ENCODE peak calls at places on chromosomes 5 and 9, in nine cellular contexts. C, F, W, G, Y, K, R, M and I are unnamed samples.

GRCh38 chr5:114358329-114358728 is 3.5 kb upstream of the KCNN2 start:
- DNase-seq in C (peak), F (no peak), W (no peak), G (no peak), Y (no peak), K (peak), R (no peak), M (no peak), I (no peak)

GRCh38 chr5:170330568-170331054 is 33.0 kb upstream of the LCP2 start:
- DNase-seq in C (no peak), F (no peak), W (no peak), G (no peak), Y (no peak), K (peak), R (no peak), M (no peak), I (no peak)

GRCh38 chr5:124414973-124415372 is 331.5 kb downstream of the ZNF608 start:
- DNase-seq in C (no peak), F (no peak), W (no peak), G (no peak), Y (no peak), K (no peak), R (no peak), M (no peak), I (no peak)

GRCh38 chr5:54993318-54993717 is 7.9 kb upstream of the ESM1 start:
- DNase-seq in C (peak), F (peak), W (no peak), G (no peak), Y (no peak), K (no peak), R (no peak), M (no peak), I (no peak)

GRCh38 chr5:174323878-174324281 is 278.4 kb downstream of the NSG2 start:
- DNase-seq in C (peak), F (peak), W (no peak), G (peak), Y (peak), K (peak), R (peak), M (no peak), I (peak)

GRCh38 chr9:137150485-137151060 is 11.6 kb downstream of the GRIN1 start:
- DNase-seq in C (no peak), F (no peak), W (no peak), G (no peak), Y (no peak), K (peak), R (peak), M (no peak), I (no peak)

GRCh38 chr5:1521671-1522600 is 1.8 kb downstream of the LPCAT1 start:
- DNase-seq in C (peak), F (peak), W (no peak), G (peak), Y (peak), K (peak), R (peak), M (no peak), I (no peak)

GRCh38 chr5:68406767-68407232 is 191.2 kb downstream of the PIK3R1 start:
- DNase-seq in C (no peak), F (no peak), W (no peak), G (no peak), Y (peak), K (no peak), R (no peak), M (no peak), I (no peak)

GRCh38 chr9:38620483-38621433 is at the start of gene ANKRD18A:
- DNase-seq in C (peak), F (peak), W (peak), G (peak), Y (no peak), K (no peak), R (peak), M (peak), I (peak)

GRCh38 chr9:93958121-93958874 is 3.1 kb upstream of the BARX1 start:
- DNase-seq in C (no peak), F (no peak), W (no peak), G (no peak), Y (no peak), K (no peak), R (peak), M (no peak), I (no peak)

GRCh38 chr9:10538073-10538472 is 74.7 kb downstream of the PTPRD start:
- DNase-seq in C (no peak), F (no peak), W (no peak), G (no peak), Y (no peak), K (no peak), R (no peak), M (no peak), I (no peak)

GRCh38 chr5:131160134-131160533 is 4.9 kb downstream of the HINT1 start:
- DNase-seq in C (no peak), F (no peak), W (no peak), G (no peak), Y (no peak), K (no peak), R (no peak), M (no peak), I (no peak)

GRCh38 chr5:42951847-42952411 is 88.2 kb downstream of the ANXA2R start:
- DNase-seq in C (peak), F (peak), W (no peak), G (peak), Y (no peak), K (peak), R (no peak), M (no peak), I (no peak)

GRCh38 chr5:178241259-178241658 is 8.7 kb upstream of the PHYKPL start:
- DNase-seq in C (no peak), F (no peak), W (no peak), G (no peak), Y (no peak), K (no peak), R (no peak), M (no peak), I (no peak)

GRCh38 chr9:72038408-72038807 is 22.0 kb downstream of the C9orf57 start:
- DNase-seq in C (no peak), F (no peak), W (no peak), G (no peak), Y (no peak), K (no peak), R (no peak), M (no peak), I (no peak)

GRCh38 chr5:21238786-21239185 is 1250.8 kb upstream of the CDH18 start:
- DNase-seq in C (no peak), F (peak), W (no peak), G (no peak), Y (no peak), K (no peak), R (no peak), M (no peak), I (no peak)

GRCh38 chr5:1011226-1011631 is 2.6 kb downstream of the NKD2 start:
- DNase-seq in C (no peak), F (no peak), W (no peak), G (no peak), Y (peak), K (peak), R (peak), M (no peak), I (no peak)

GRCh38 chr9:131951905-131952304 is 127.8 kb downstream of the MED27 start:
- DNase-seq in C (peak), F (peak), W (no peak), G (peak), Y (no peak), K (no peak), R (no peak), M (no peak), I (no peak)

GRCh38 chr9:73237140-73237539 is 85.5 kb downstream of the ANXA1 start:
- DNase-seq in C (no peak), F (no peak), W (no peak), G (no peak), Y (no peak), K (no peak), R (no peak), M (no peak), I (no peak)

GRCh38 chr9:121690316-121690715 is 38.9 kb downstream of the DAB2IP start:
- DNase-seq in C (no peak), F (no peak), W (no peak), G (peak), Y (no peak), K (no peak), R (no peak), M (no peak), I (peak)

GRCh38 chr5:79771387-79771786 is 81.8 kb downstream of the CMYA5 start:
- DNase-seq in C (peak), F (peak), W (no peak), G (peak), Y (no peak), K (no peak), R (no peak), M (no peak), I (no peak)

GRCh38 chr5:151223447-151224264 is at the start of gene CCDC69:
- DNase-seq in C (peak), F (peak), W (no peak), G (peak), Y (peak), K (peak), R (peak), M (no peak), I (peak)

GRCh38 chr9:111598730-111599091 is 736 bp downstream of the PTGR1 start:
- DNase-seq in C (peak), F (peak), W (no peak), G (peak), Y (no peak), K (no peak), R (no peak), M (no peak), I (peak)

GRCh38 chr5:163408311-163408923 is 29.0 kb upstream of the CCNG1 start:
- DNase-seq in C (peak), F (peak), W (no peak), G (peak), Y (peak), K (peak), R (peak), M (no peak), I (peak)

GRCh38 chr5:141701341-141702119 is 19.5 kb upstream of the ARAP3 start:
- DNase-seq in C (no peak), F (no peak), W (no peak), G (no peak), Y (no peak), K (peak), R (no peak), M (no peak), I (no peak)

GRCh38 chr5:43039468-43040286 is 442 bp downstream of the ANXA2R start:
- DNase-seq in C (peak), F (peak), W (no peak), G (peak), Y (peak), K (peak), R (peak), M (no peak), I (no peak)

GRCh38 chr9:126123927-126124326 is 202.7 kb upstream of the MVB12B start:
- DNase-seq in C (no peak), F (no peak), W (no peak), G (no peak), Y (no peak), K (no peak), R (no peak), M (no peak), I (no peak)

GRCh38 chr5:80154749-80155148 is 101.1 kb downstream of the SERINC5 start:
- DNase-seq in C (no peak), F (no peak), W (no peak), G (no peak), Y (no peak), K (no peak), R (no peak), M (no peak), I (no peak)

GRCh38 chr5:135814254-135814653 is 20.2 kb upstream of the SLC25A48 start:
- DNase-seq in C (no peak), F (no peak), W (no peak), G (no peak), Y (no peak), K (no peak), R (no peak), M (no peak), I (no peak)

GRCh38 chr9:130282000-130282700 is 16.6 kb downstream of the HMCN2 start:
- DNase-seq in C (no peak), F (no peak), W (no peak), G (peak), Y (no peak), K (no peak), R (no peak), M (no peak), I (no peak)

GRCh38 chr9:76845254-76845653 is 60.7 kb downstream of the PRUNE2 start:
- DNase-seq in C (no peak), F (peak), W (no peak), G (no peak), Y (no peak), K (no peak), R (no peak), M (no peak), I (no peak)

GRCh38 chr9:100160021-100160420 is 61.0 kb downstream of the INVS start:
- DNase-seq in C (no peak), F (peak), W (no peak), G (no peak), Y (no peak), K (no peak), R (no peak), M (no peak), I (no peak)

GRCh38 chr5:132813599-132814440 is 718 bp downstream of the SOWAHA start:
- DNase-seq in C (no peak), F (peak), W (no peak), G (peak), Y (no peak), K (no peak), R (peak), M (no peak), I (no peak)

GRCh38 chr5:134530375-134531077 is 5.1 kb downstream of the JADE2 start:
- DNase-seq in C (peak), F (no peak), W (no peak), G (no peak), Y (no peak), K (no peak), R (no peak), M (no peak), I (no peak)

GRCh38 chr5:1111727-1112289 is at the start of gene SLC12A7:
- DNase-seq in C (no peak), F (peak), W (no peak), G (peak), Y (peak), K (no peak), R (peak), M (no peak), I (peak)

GRCh38 chr5:100777680-100778281 is 125.3 kb downstream of the ST8SIA4 start:
- DNase-seq in C (peak), F (peak), W (no peak), G (peak), Y (no peak), K (peak), R (no peak), M (no peak), I (no peak)

GRCh38 chr9:112747094-112747493 is 3.5 kb upstream of the SNX30 start:
- DNase-seq in C (no peak), F (no peak), W (no peak), G (no peak), Y (no peak), K (no peak), R (no peak), M (no peak), I (no peak)

GRCh38 chr5:56565693-56566092 is 249.7 kb upstream of the MAP3K1 start:
- DNase-seq in C (no peak), F (no peak), W (no peak), G (no peak), Y (no peak), K (peak), R (no peak), M (no peak), I (no peak)
- H2AFZ ChIP-seq in C (no peak), F (no peak), W (no peak), G (no peak), Y (no peak), K (peak), R (no peak), M (no peak), I (no peak)

GRCh38 chr9:115614326-115614725 is 496.4 kb upstream of the TNC start:
- DNase-seq in C (no peak), F (no peak), W (no peak), G (no peak), Y (no peak), K (no peak), R (no peak), M (no peak), I (no peak)

GRCh38 chr9:115614931-115615401 is 497.0 kb upstream of the TNC start:
- DNase-seq in C (peak), F (peak), W (no peak), G (peak), Y (no peak), K (no peak), R (no peak), M (no peak), I (no peak)

GRCh38 chr9:115615821-115616665 is 498.1 kb upstream of the TNC start:
- DNase-seq in C (peak), F (peak), W (no peak), G (peak), Y (no peak), K (no peak), R (no peak), M (peak), I (no peak)

GRCh38 chr9:115616666-115617239 is 498.8 kb upstream of the TNC start:
- DNase-seq in C (no peak), F (no peak), W (no peak), G (no peak), Y (no peak), K (no peak), R (no peak), M (no peak), I (no peak)
- H2AFZ ChIP-seq in C (no peak), F (no peak), W (no peak), G (no peak), Y (no peak), K (no peak), R (no peak), M (peak), I (no peak)

GRCh38 chr9:85445887-85446286 is 295.9 kb downstream of the AGTPBP1 start:
- DNase-seq in C (no peak), F (no peak), W (no peak), G (no peak), Y (no peak), K (no peak), R (no peak), M (no peak), I (no peak)

GRCh38 chr9:85443190-85443598 is 298.6 kb downstream of the AGTPBP1 start:
- DNase-seq in C (no peak), F (no peak), W (no peak), G (no peak), Y (no peak), K (no peak), R (no peak), M (no peak), I (no peak)

DNA sequence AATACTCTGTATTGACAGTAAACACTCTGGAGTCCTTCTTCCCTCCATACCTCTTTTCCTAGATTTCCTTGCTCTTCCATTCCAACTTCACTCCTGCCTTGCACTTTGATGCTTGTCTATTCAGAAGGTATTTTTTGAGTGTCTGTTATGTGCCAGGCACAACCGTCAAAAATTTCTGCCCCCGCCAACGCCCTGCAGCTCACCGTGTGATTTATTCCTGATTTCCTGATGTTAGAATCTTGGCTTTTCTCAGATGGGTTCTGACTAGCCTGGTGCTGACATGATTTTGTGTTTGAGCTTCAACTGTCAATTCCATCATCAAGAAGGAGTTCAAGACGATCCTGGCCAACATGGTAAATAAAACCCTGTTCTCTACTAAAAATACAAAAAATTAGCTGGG is 297.5 kb downstream of the AGTPBP1 start:
- DNase-seq in C (no peak), F (no peak), W (no peak), G (no peak), Y (no peak), K (no peak), R (no peak), M (no peak), I (no peak)
- H2AFZ ChIP-seq in C (no peak), F (no peak), W (no peak), G (no peak), Y (no peak), K (no peak), R (no peak), M (no peak), I (no peak)

GRCh38 chr9:20980713-20981481 is 50.5 kb downstream of the HACD4 start:
- DNase-seq in C (peak), F (peak), W (no peak), G (peak), Y (no peak), K (peak), R (no peak), M (no peak), I (no peak)
- H2AFZ ChIP-seq in C (no peak), F (no peak), W (no peak), G (no peak), Y (no peak), K (peak), R (no peak), M (no peak), I (no peak)

DNA sequence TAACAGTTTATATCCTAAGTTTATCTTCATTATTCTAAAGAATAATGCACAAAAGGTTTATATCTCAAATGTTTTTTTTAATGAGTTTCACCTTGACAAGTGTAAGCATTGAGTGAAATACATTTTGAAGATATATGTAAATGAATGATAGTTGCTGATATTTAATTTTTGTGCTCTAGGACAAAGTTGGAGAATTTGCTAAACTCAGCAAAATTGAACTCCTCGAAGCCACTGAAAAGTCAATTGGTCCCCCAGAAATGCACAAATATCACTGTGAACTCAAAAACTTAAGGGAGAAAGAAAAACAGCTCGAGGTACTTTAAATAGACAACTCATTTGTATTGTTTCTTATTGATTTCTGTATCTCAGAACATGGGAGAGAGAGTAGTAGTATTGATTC is 19.5 kb downstream of the SMC5 start:
- DNase-seq in C (no peak), F (no peak), W (no peak), G (no peak), Y (no peak), K (no peak), R (no peak), M (no peak), I (no peak)
- H2AFZ ChIP-seq in C (no peak), F (no peak), W (no peak), G (no peak), Y (no peak), K (no peak), R (no peak), M (no peak), I (no peak)

GRCh38 chr5:14038341-14038959 is 94.0 kb upstream of the DNAH5 start:
- DNase-seq in C (peak), F (peak), W (no peak), G (peak), Y (no peak), K (no peak), R (no peak), M (no peak), I (no peak)

GRCh38 chr5:14035859-14036440 is 91.5 kb upstream of the DNAH5 start:
- DNase-seq in C (peak), F (peak), W (peak), G (peak), Y (no peak), K (peak), R (peak), M (peak), I (peak)

GRCh38 chr5:14036514-14036913 is 92.0 kb upstream of the DNAH5 start:
- DNase-seq in C (peak), F (peak), W (no peak), G (peak), Y (no peak), K (no peak), R (peak), M (no peak), I (no peak)

GRCh38 chr5:14034991-14035390 is 90.5 kb upstream of the DNAH5 start:
- DNase-seq in C (peak), F (peak), W (no peak), G (peak), Y (no peak), K (no peak), R (no peak), M (no peak), I (no peak)

GRCh38 chr5:14036947-14037346 is 92.5 kb upstream of the DNAH5 start:
- DNase-seq in C (peak), F (peak), W (no peak), G (peak), Y (no peak), K (no peak), R (no peak), M (no peak), I (no peak)
- H2AFZ ChIP-seq in C (no peak), F (no peak), W (peak), G (no peak), Y (no peak), K (no peak), R (no peak), M (no peak), I (peak)

DNA sequence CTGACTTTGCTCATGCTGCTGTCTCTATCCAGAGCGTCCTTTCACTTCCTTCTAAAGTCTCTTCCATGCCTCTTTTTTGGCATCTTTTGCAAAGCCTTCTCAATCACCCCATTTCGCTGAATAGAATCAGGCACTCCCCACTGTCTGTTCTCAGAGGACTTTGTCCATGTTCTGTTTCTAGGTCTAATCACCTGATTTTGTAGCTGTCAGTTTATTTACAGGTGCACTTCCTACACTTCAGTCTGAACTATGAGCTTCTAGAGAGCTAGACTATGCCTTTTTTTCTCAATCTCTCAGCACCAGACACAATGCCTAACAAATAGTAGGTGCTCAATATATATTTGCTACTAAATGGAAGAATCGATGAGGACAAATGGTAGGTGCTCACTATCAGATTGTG is 29.9 kb downstream of the TLR4 start:
- DNase-seq in C (no peak), F (no peak), W (no peak), G (no peak), Y (no peak), K (no peak), R (no peak), M (no peak), I (no peak)
- H2AFZ ChIP-seq in C (no peak), F (no peak), W (no peak), G (no peak), Y (no peak), K (no peak), R (no peak), M (no peak), I (no peak)

GRCh38 chr9:104772707-104773106 is 8.8 kb downstream of the NIPSNAP3B start:
- DNase-seq in C (no peak), F (no peak), W (no peak), G (peak), Y (no peak), K (peak), R (no peak), M (no peak), I (no peak)
- H2AFZ ChIP-seq in C (no peak), F (no peak), W (no peak), G (peak), Y (peak), K (peak), R (no peak), M (no peak), I (no peak)